ENCODE peak calls at places on chromosomes 1 and 21, in seven cellular contexts. K, V, M, N, B, O and I are unnamed samples.
A peak's percentile ranks its signal among the peaks of the same experiment; 100 is the strongest.

GRCh38 chr1:216015116-216015515 is 408.1 kb downstream of the USH2A start:
- DNase-seq in V (no peak), B (no peak), N (no peak), M (no peak), O (no peak), K (no peak), I (no peak)

GRCh38 chr1:242005866-242006565 is 7.1 kb upstream of the MAP1LC3C start:
- DNase-seq in M (no peak), K (no peak), V (no peak), O (no peak), B (no peak), N (no peak), I (no peak)

GRCh38 chr1:236830116-236830515 is 35.0 kb downstream of the MTR start:
- DNase-seq in N (no peak), B (no peak), O (no peak), K (no peak), V (no peak), M (no peak), I (no peak)

GRCh38 chr21:22352088-22352487 is 1353.9 kb downstream of the NCAM2 start:
- DNase-seq in M (peak; percentile 7), V (no peak), B (no peak), N (no peak), O (no peak), K (no peak), I (no peak)

GRCh38 chr1:46611691-46612221 is 4.9 kb downstream of the MOB3C start:
- DNase-seq in N (no peak), O (no peak), K (no peak), M (peak; percentile 99), B (no peak), V (no peak), I (no peak)

GRCh38 chr1:150076985-150077384 is 9.4 kb downstream of the VPS45 start:
- DNase-seq in O (no peak), N (no peak), V (no peak), K (no peak), M (no peak), B (no peak), I (no peak)

GRCh38 chr1:194829492-194829891 is 1643.1 kb upstream of the B3GALT2 start:
- DNase-seq in K (no peak), O (no peak), B (no peak), N (no peak), M (no peak), V (no peak), I (no peak)

GRCh38 chr1:207031632-207032258 is 811 bp downstream of the C1orf116 start:
- DNase-seq in O (no peak), N (no peak), K (no peak), M (peak; percentile 64), B (peak; percentile 91), V (no peak), I (no peak)

GRCh38 chr1:201229095-201229494 is 38.5 kb downstream of the IGFN1 start:
- DNase-seq in O (no peak), K (no peak), M (no peak), N (no peak), B (no peak), V (no peak), I (peak; percentile 85)

GRCh38 chr21:36125513-36126121 is 9.3 kb upstream of the CBR3 start:
- DNase-seq in N (no peak), B (no peak), O (peak; percentile 40), V (peak; percentile 45), M (peak; percentile 66), K (peak; percentile 81), I (no peak)

GRCh38 chr1:66739401-66740157 is 12.7 kb upstream of the DYNLT5 start:
- DNase-seq in B (no peak), K (no peak), N (no peak), V (peak; percentile 14), O (no peak), M (no peak), I (no peak)

GRCh38 chr1:230292739-230293720 is 133.1 kb downstream of the PGBD5 start:
- DNase-seq in M (peak; percentile 50), N (peak; percentile 35), O (no peak), V (no peak), K (no peak), B (no peak), I (no peak)

GRCh38 chr1:55696181-55696580 is 481.0 kb upstream of the USP24 start:
- DNase-seq in O (no peak), B (no peak), M (peak; percentile 70), V (no peak), N (peak; percentile 80), K (no peak), I (no peak)

GRCh38 chr1:240122639-240123604 is 31.2 kb downstream of the FMN2 start:
- DNase-seq in V (no peak), O (no peak), M (no peak), K (no peak), N (no peak), B (no peak), I (no peak)

GRCh38 chr21:40765771-40766170 is 81.2 kb downstream of the DSCAM start:
- DNase-seq in M (no peak), V (no peak), B (no peak), K (no peak), O (no peak), N (no peak), I (no peak)

GRCh38 chr1:65002508-65003315 is 36.4 kb upstream of the JAK1 start:
- DNase-seq in V (peak; percentile 83), O (peak; percentile 86), M (peak; percentile 76), B (peak; percentile 87), N (peak; percentile 98), K (peak; percentile 89), I (peak; percentile 98)

GRCh38 chr1:57079454-57080157 is 113.8 kb upstream of the C8B start:
- DNase-seq in K (no peak), V (no peak), B (no peak), M (peak; percentile 7), O (no peak), N (no peak), I (no peak)
- TF ChIP-seq CTCF in K (no peak), V (no peak), B (peak; percentile 33), M (peak; percentile 22), O (peak; percentile 37), N (no peak), I (no peak)

GRCh38 chr1:44581205-44581604 is 93.1 kb downstream of the TMEM53 start:
- DNase-seq in V (no peak), N (no peak), M (no peak), K (no peak), B (no peak), O (no peak), I (no peak)
- H3K27me3 ChIP-seq in V (peaks cover 19% of the 10 kb centered on the region), N (peaks cover 29% of the 10 kb centered on the region), M (peaks cover 6% of the 10 kb centered on the region), K (no peaks in the 10 kb centered on the region), B (no peaks in the 10 kb centered on the region), O (peaks cover 23% of the 10 kb centered on the region), I (peaks cover 18% of the 10 kb centered on the region)

GRCh38 chr1:16978589-16979474 is 1.6 kb downstream of the MFAP2 start:
- DNase-seq in N (peak; percentile 93), V (peak; percentile 54), B (no peak), O (peak; percentile 49), M (no peak), K (peak; percentile 81), I (no peak)

GRCh38 chr1:16978139-16978538 is 2.3 kb downstream of the MFAP2 start:
- DNase-seq in M (no peak), V (no peak), B (no peak), N (no peak), K (no peak), O (no peak), I (no peak)

GRCh38 chr1:16981269-16981849 is 939 bp upstream of the MFAP2 start:
- DNase-seq in N (no peak), M (peak; percentile 93), V (no peak), O (no peak), K (no peak), B (no peak), I (no peak)

GRCh38 chr1:16980473-16981268 is at the start of gene MFAP2:
- DNase-seq in V (no peak), M (peak; percentile 36), N (no peak), O (no peak), B (no peak), K (peak; percentile 33), I (no peak)

GRCh38 chr1:16979475-16980327 is 719 bp downstream of the MFAP2 start:
- DNase-seq in B (no peak), V (no peak), M (no peak), O (no peak), N (no peak), K (peak; percentile 42), I (no peak)
- H3K4me3 ChIP-seq in B (no peak overlapping the region), V (peak overlapping the region; percentile 50), M (peak overlapping the region; percentile 59), O (peak overlapping the region; percentile 65), N (peak overlapping the region; percentile 66), K (peak overlapping the region; percentile 68), I (peak overlapping the region; percentile 58)

GRCh38 chr1:203174324-203174985 is 1.2 kb downstream of the MYBPH start:
- DNase-seq in K (no peak), B (no peak), O (no peak), N (peak; percentile 37), V (no peak), M (no peak), I (no peak)

GRCh38 chr1:203172184-203173115 is 3.2 kb downstream of the MYBPH start:
- DNase-seq in V (peak; percentile 56), N (peak; percentile 41), M (peak; percentile 38), B (peak; percentile 74), O (peak; percentile 48), K (peak; percentile 73), I (no peak)

GRCh38 chr1:203173156-203173555 is 2.5 kb downstream of the MYBPH start:
- DNase-seq in O (no peak), B (no peak), M (no peak), K (no peak), V (no peak), N (peak; percentile 46), I (no peak)

GRCh38 chr1:203175237-203176181 is at the start of gene MYBPH:
- DNase-seq in V (peak; percentile 22), K (peak; percentile 63), N (no peak), B (no peak), O (peak; percentile 54), M (no peak), I (no peak)

GRCh38 chr1:203173566-203173965 is 2.1 kb downstream of the MYBPH start:
- DNase-seq in B (no peak), O (no peak), V (no peak), N (peak; percentile 42), M (no peak), K (no peak), I (no peak)
- TF ChIP-seq CTCF in B (no peak), O (no peak), V (no peak), N (no peak), M (no peak), K (no peak), I (no peak)

DNA sequence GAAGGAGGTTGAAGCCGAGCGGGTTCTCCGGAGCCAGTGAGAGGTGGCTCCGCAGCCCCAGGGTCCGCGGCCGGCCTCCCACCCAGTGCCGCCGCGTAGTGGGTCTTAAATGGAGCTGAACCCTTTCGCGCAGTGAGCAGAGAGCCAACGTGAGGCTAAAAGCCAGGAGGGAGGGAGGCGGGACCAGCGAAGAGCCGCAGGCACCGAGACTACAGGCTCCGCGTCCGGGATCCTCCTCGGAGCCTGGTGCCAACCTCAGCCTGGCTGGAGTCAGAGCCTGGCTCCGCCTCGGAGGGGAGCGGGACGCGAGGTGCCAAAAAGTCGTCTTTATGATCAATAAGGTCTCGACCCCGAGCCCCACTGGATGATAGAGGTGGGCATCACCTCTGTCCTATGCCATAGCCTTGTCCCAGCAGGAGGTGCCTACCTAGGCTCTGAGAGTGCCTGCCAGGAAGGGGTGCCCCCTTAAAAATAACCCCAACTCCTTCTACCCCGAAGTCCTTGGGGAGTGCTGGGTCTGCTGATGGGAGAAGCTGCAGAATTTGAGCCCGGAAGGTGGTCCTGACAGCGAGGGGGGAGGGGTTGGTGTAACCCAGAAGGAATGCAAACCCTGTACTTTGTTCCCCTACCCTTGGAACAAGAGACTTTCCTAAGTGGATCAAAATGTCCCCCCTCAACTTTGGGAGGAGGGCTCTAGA is 1.6 kb downstream of the IGSF21 start:
- DNase-seq in B (no peak), N (no peak), M (no peak), V (no peak), K (no peak), O (no peak), I (no peak)
- H3K27me3 ChIP-seq in B (no peaks in the 10 kb centered on the region), N (peaks cover 95% of the 10 kb centered on the region), M (peaks cover 38% of the 10 kb centered on the region), V (peaks cover 97% of the 10 kb centered on the region), K (no peaks in the 10 kb centered on the region), O (peaks cover 100% of the 10 kb centered on the region), I (peaks cover 45% of the 10 kb centered on the region)